ENCODE peak calls at places on chromosomes 2 and 18, in four cellular contexts. G is cardiac muscle cell, Q is progenitor cell of endocrine pancreas, R is pancreas. H is an unnamed sample.
A peak's percentile ranks its signal among the peaks of the same experiment; 100 is the strongest.

GRCh38 chr18:28581503-28582169 is 404.7 kb upstream of the CDH2 start:
- DNase-seq in G (no peak), Q (no peak), R (no peak), H (no peak)

GRCh38 chr2:85132392-85132791 is 800 bp upstream of the TCF7L1 start:
- DNase-seq in G (no peak), Q (no peak), R (no peak), H (no peak)

GRCh38 chr2:190162851-190163250 is 100.3 kb upstream of the MSTN start:
- DNase-seq in G (no peak), Q (no peak), R (no peak), H (no peak)

GRCh38 chr18:71012789-71013188 is 723.9 kb downstream of the SOCS6 start:
- DNase-seq in G (no peak), Q (no peak), R (no peak), H (no peak)

GRCh38 chr18:74942319-74942910 is 266.5 kb downstream of the PTGR3 start:
- DNase-seq in G (no peak), Q (no peak), R (no peak), H (no peak)

GRCh38 chr2:109396338-109397180 is 217.2 kb downstream of the SEPTIN10 start:
- DNase-seq in G (no peak), Q (no peak), R (no peak), H (no peak)

GRCh38 chr2:207513577-207514257 is 16.0 kb upstream of the CREB1 start:
- DNase-seq in G (no peak), Q (no peak), R (no peak), H (no peak)

GRCh38 chr18:76822510-76823165 is at the start of gene ZNF236:
- DNase-seq in G (peak; percentile 91), Q (peak; percentile 66), R (peak; percentile 84), H (peak; percentile 56)

GRCh38 chr2:204871246-204871953 is 326.1 kb downstream of the PARD3B start:
- DNase-seq in G (peak; percentile 18), Q (no peak), R (no peak), H (no peak)
- TF ChIP-seq CTCF in G (peak; percentile 43), Q (peak; percentile 27), R (no peak), H (peak; percentile 64)

GRCh38 chr2:137467246-137467862 is 496.9 kb upstream of the HNMT start:
- DNase-seq in G (peak; percentile 55), Q (peak; percentile 33), R (peak; percentile 14), H (peak; percentile 45)
- TF ChIP-seq CTCF in G (peak; percentile 40), Q (peak; percentile 74), R (peak; percentile 39), H (peak; percentile 80)

DNA sequence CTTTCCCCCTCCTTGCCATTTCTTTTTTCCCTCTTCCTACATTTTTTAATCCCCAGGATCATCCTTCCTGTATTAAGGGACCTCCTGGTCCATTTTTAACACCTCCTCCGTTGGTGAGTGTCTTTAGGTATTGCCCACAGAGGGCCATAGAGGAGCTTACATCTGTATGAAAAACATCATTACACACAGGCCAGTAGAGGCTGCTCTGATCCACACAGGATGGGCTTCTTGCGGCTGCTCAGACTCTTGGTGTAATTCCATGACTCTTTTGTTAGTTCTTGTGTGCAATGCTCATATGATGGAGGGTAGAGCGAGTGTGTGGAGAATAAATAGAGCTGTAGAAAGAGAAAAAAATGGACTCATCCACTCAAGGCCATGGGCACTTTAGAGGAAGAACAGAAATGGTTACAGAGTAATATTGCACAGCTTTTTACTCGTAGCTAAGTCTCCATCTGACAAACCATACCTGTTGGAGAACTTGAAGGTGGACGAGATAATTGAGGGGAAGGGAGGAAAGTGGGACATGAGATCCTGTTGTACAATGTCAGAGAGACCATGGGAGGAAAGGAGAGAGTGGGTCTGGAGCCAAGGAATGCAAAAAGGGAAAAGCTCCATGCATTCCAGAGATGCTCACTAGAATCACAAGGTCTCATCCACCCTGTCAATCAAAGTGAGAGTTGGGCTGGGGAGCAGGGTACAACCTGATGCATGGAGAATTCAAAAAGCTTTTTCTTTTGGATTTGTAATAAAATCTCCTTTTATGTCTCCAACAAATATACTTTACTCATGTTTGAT is 129.7 kb upstream of the TNP1 start:
- DNase-seq in G (no peak), Q (no peak), R (no peak), H (no peak)
- TF ChIP-seq CTCF in G (peak; percentile 24), Q (no peak), R (no peak), H (no peak)

GRCh38 chr2:15593327-15593705 is 1.6 kb downstream of the DDX1 start:
- DNase-seq in G (no peak), Q (no peak), R (no peak), H (no peak)

GRCh38 chr2:15588329-15588919 is 3.2 kb upstream of the DDX1 start:
- DNase-seq in G (peak; percentile 74), Q (peak; percentile 35), R (peak; percentile 44), H (peak; percentile 74)

GRCh38 chr2:15591373-15591691 is 336 bp upstream of the DDX1 start:
- DNase-seq in G (no peak), Q (no peak), R (no peak), H (no peak)

GRCh38 chr2:15594291-15595256 is 2.9 kb downstream of the DDX1 start:
- DNase-seq in G (no peak), Q (no peak), R (no peak), H (no peak)

GRCh38 chr2:15591692-15592463 is at the start of gene DDX1:
- DNase-seq in G (peak; percentile 93), Q (peak; percentile 69), R (peak; percentile 87), H (peak; percentile 78)
- TF ChIP-seq CTCF in G (no peak), Q (peak; percentile 13), R (no peak), H (peak; percentile 18)

DNA sequence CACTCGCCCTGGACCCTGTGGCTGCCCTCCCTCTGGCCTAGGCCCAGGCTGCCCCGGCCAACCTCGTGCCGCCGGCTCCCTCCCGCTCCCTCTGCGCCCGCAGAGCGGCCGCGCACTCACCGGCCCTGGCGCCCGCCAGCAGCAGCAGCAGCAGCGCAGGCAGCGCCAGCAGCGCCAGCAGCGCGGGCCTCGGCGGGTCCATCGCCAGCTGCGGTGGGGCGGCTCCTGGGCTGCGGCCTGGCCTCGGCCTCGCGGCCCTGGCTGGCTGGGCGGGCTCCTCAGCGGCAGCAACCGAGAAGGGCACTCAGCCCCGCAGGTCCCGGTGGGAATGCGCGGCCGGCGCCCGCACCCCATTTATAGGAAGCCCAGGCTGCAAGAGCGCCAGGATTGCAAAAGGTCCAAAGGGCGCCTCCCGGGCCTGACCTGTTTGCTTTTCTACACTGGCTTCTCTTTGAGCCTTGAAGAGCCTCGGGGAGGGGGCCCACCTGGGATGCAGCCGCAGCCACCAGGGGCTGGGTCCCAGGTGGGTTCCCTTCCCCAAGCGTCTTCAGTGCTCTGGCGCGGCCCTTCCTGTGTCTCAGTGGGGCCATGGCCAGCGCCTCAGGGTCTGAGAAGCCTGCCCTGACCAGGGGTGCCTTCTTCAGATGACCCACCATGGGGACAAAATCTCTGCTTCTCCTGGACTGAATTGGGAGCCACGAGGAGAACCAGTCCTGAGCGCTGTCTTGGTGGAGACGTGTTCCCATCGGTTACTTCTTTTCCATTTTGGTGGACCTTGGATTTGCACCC is at the start of gene APOB:
- DNase-seq in G (peak; percentile 49), Q (peak; percentile 56), R (peak; percentile 33), H (peak; percentile 33)
- TF ChIP-seq CTCF in G (no peak), Q (no peak), R (no peak), H (no peak)

GRCh38 chr2:230913812-230914211 is 11.2 kb downstream of the GPR55 start:
- DNase-seq in G (no peak), Q (no peak), R (no peak), H (no peak)
- TF ChIP-seq CTCF in G (no peak), Q (no peak), R (no peak), H (no peak)

GRCh38 chr18:77866309-77866708 is 616.7 kb downstream of the GALR1 start:
- DNase-seq in G (no peak), Q (no peak), R (no peak), H (no peak)
- TF ChIP-seq CTCF in G (no peak), Q (no peak), R (no peak), H (no peak)

DNA sequence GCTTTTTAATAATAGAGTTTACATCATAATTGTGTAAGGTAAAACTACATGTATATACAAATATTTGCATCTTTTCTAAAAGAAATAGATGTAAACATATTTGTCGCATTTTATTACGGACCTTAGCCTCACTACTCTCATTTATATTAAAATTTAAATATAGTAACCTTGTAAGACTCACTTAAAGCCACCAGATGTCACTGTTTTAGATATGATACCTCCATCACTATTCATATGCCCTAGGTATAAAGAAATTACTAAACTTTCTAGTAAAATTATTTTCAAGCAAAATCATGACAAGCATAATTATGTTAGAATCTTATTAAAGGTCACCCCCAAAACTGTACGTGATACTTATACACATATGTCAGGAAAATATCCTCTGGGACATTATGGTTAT is 674.3 kb upstream of the REG3G start:
- DNase-seq in G (peak; percentile 21), Q (no peak), R (no peak), H (no peak)
- TF ChIP-seq CTCF in G (no peak), Q (peak; percentile 56), R (no peak), H (peak; percentile 69)

H was measured in neural crest cell.